ENCODE peak calls at places on chromosomes 4 and X, in five cellular contexts. T is IMR-90, P is astrocyte, X is GM23338, O is astrocyte of the spinal cord. U is an unnamed sample.

GRCh38 chr4:84482564-84483563 is 16.2 kb downstream of the NKX6-1 start:
- DNase-seq in X (peak; percentile 94), T (no peak), P (no peak), O (no peak), U (no peak)

GRCh38 chr4:80322716-80323115 is 12.8 kb upstream of the CFAP299 start:
- DNase-seq in P (peak; percentile 47), T (peak; percentile 68), O (peak; percentile 59), X (no peak), U (no peak)

GRCh38 chr4:56245547-56246229 is 141.6 kb downstream of the AASDH start:
- DNase-seq in X (peak; percentile 34), O (peak; percentile 5), T (no peak), P (peak; percentile 29), U (no peak)

GRCh38 chr4:26671111-26671510 is 87.2 kb downstream of the TBC1D19 start:
- DNase-seq in P (no peak), O (no peak), X (peak; percentile 22), T (no peak), U (no peak)

GRCh38 chrX:34521563-34521962 is 135.5 kb downstream of the TMEM47 start:
- DNase-seq in X (peak; percentile 52), P (no peak), T (peak; percentile 2), O (peak; percentile 1), U (no peak)

GRCh38 chrX:47499291-47499690 is 16.3 kb upstream of the ZNF41 start:
- DNase-seq in X (no peak), T (no peak), P (no peak), O (no peak), U (no peak)

GRCh38 chr4:188728359-188728758 is 589.1 kb downstream of the TRIML1 start:
- DNase-seq in P (no peak), T (peak; percentile 27), O (no peak), X (no peak), U (no peak)

GRCh38 chr4:39814403-39815185 is 116.7 kb downstream of the UBE2K start:
- DNase-seq in O (peak; percentile 17), P (peak; percentile 16), T (peak; percentile 25), X (no peak), U (no peak)

GRCh38 chrX:45771560-45772340 is 571.1 kb upstream of the DIPK2B start:
- DNase-seq in O (peak; percentile 77), P (peak; percentile 64), X (no peak), T (peak; percentile 80), U (no peak)

GRCh38 chrX:79081895-79082512 is 62.5 kb upstream of the GPR174 start:
- DNase-seq in X (peak; percentile 36), T (peak; percentile 4), O (peak; percentile 28), P (no peak), U (no peak)

GRCh38 chr4:187019896-187020295 is 296.2 kb upstream of the FAT1 start:
- DNase-seq in P (no peak), O (peak; percentile 24), T (no peak), X (peak; percentile 51), U (no peak)

GRCh38 chrX:1561164-1561563 is 24.2 kb upstream of the P2RY8 start:
- DNase-seq in O (no peak), P (no peak), T (no peak), X (no peak), U (no peak)

GRCh38 chrX:29935455-29935854 is 279.9 kb upstream of the MAGEB2 start:
- DNase-seq in T (no peak), X (peak; percentile 36), O (no peak), P (no peak), U (no peak)

GRCh38 chr4:124980276-124980752 is 267.8 kb upstream of the ANKRD50 start:
- DNase-seq in O (peak; percentile 16), P (peak; percentile 90), T (peak; percentile 74), X (no peak), U (no peak)

GRCh38 chr4:4866124-4866832 is 6.8 kb downstream of the MSX1 start:
- DNase-seq in T (no peak), X (peak; percentile 57), P (no peak), O (peak; percentile 27), U (no peak)

GRCh38 chr4:9952415-9952950 is 68.8 kb downstream of the SLC2A9 start:
- DNase-seq in O (no peak), P (no peak), T (no peak), X (peak; percentile 39), U (no peak)

GRCh38 chr4:56976283-56976877 is 1.0 kb downstream of the NOA1 start:
- DNase-seq in X (peak; percentile 26), T (no peak), P (no peak), O (no peak), U (no peak)

GRCh38 chrX:100673397-100673953 is 29.5 kb downstream of the SRPX2 start:
- DNase-seq in P (peak; percentile 77), T (peak; percentile 91), O (peak; percentile 73), X (no peak), U (no peak)

GRCh38 chrX:55210931-55211677 is 9.0 kb upstream of the PAGE5 start:
- DNase-seq in X (no peak), P (no peak), O (no peak), T (no peak), U (no peak)

GRCh38 chrX:109472939-109473713 is 8.8 kb downstream of the GUCY2F start:
- DNase-seq in O (peak; percentile 77), P (peak; percentile 49), T (peak; percentile 31), X (peak; percentile 78), U (no peak)

GRCh38 chr4:102477657-102478056 is 23.5 kb upstream of the NFKB1 start:
- DNase-seq in O (no peak), X (no peak), P (no peak), T (peak; percentile 52), U (no peak)

GRCh38 chr4:38111024-38111423 is 150.8 kb downstream of the PTTG2 start:
- DNase-seq in T (no peak), P (no peak), X (no peak), O (no peak), U (no peak)

GRCh38 chrX:125532411-125533089 is 212.9 kb downstream of the TEX13C start:
- DNase-seq in T (no peak), O (no peak), P (no peak), X (no peak), U (no peak)

GRCh38 chr4:105620640-105621323 is 68.4 kb downstream of the ARHGEF38 start:
- DNase-seq in P (peak; percentile 92), O (peak; percentile 88), X (no peak), T (peak; percentile 57), U (no peak)

GRCh38 chr4:138248058-138248457 is 5.9 kb upstream of the SLC7A11 start:
- DNase-seq in P (no peak), O (no peak), X (no peak), T (no peak), U (no peak)

GRCh38 chr4:142512161-142512560 is 333.9 kb downstream of the INPP4B start:
- DNase-seq in X (no peak), T (peak; percentile 51), O (no peak), P (peak; percentile 9), U (no peak)

GRCh38 chrX:136162827-136163427 is 15.6 kb downstream of the FHL1 start:
- DNase-seq in O (peak; percentile 50), P (no peak), X (peak; percentile 71), T (peak; percentile 43), U (no peak)

GRCh38 chrX:136163694-136164093 is 16.4 kb downstream of the FHL1 start:
- DNase-seq in T (no peak), P (peak; percentile 62), O (no peak), X (no peak), U (no peak)

GRCh38 chrX:136168929-136169735 is 21.8 kb downstream of the FHL1 start:
- DNase-seq in T (peak; percentile 97), X (peak; percentile 85), O (peak; percentile 92), P (peak; percentile 90), U (no peak)

GRCh38 chrX:136170109-136170800 is 22.9 kb downstream of the FHL1 start:
- DNase-seq in P (peak; percentile 23), T (peak; percentile 50), X (no peak), O (peak; percentile 53), U (no peak)

GRCh38 chrX:136166221-136166855 is 19.0 kb downstream of the FHL1 start:
- DNase-seq in X (peak; percentile 30), O (peak; percentile 40), T (peak; percentile 55), P (peak; percentile 12), U (no peak)
- TF ChIP-seq CTCF in X (peak; percentile 52), O (peak; percentile 42), T (peak; percentile 57), P (no peak), U (no peak)

GRCh38 chrX:137052641-137053235 is 18.9 kb upstream of the GPR101 start:
- DNase-seq in O (no peak), P (no peak), T (no peak), X (peak; percentile 15), U (no peak)
- TF ChIP-seq CTCF in O (no peak), P (no peak), T (no peak), X (no peak), U (peak; percentile 3)

GRCh38 chr4:122205687-122206086 is 53.6 kb downstream of the BLTP1 start:
- DNase-seq in X (no peak), O (no peak), T (no peak), P (no peak), U (no peak)
- TF ChIP-seq CTCF in X (no peak), O (no peak), T (no peak), P (no peak), U (no peak)

DNA sequence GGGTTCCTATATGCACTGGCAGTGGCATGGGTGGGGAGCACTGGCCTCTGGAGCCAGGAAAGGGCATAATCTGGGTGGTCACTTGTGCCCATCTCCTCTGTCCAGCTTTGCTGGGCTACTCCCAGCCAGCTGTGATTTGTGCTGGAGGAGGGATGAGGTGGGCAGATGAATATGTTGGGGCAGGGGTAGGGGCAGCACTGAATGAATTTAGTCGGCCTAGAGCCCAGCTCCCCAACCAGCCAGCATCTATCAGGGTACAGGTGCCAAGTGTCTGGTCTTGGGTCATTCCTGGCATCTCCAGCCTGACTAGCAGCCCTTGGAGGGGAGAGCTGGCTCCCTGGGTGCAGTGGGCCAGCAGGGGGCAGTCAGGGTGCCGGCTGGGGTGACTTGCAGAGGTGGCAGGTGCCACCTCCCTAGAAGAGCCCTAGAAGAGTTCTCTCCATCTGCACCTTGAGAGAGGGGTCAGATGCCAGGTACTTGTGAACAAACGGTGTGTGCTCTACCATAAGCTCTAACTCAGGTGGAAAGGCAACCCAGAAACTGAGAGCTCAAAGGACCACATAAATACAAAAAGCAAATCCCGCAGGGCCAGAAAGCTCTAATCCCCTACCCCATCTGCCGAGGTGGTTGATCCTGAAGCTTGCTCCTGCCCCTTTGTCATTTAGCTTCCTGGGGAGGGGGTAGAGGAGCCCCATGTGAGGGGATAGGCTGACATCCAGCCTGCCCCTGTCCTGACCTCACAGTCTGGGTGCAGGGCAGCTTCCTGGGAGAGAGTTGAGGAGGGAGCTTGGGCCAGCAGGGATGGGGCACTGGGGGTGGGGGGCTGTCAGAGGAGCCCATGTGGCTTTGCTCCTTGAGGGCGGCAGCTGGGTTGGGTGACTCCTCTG is 2.2 kb downstream of the SORCS2 start:
- DNase-seq in T (no peak), O (no peak), X (no peak), P (no peak), U (no peak)
- TF ChIP-seq CTCF in T (peak; percentile 54), O (peak; percentile 65), X (peak; percentile 61), P (peak; percentile 35), U (no peak)

GRCh38 chr4:42280327-42281095 is 116.8 kb upstream of the SHISA3 start:
- DNase-seq in P (no peak), T (peak; percentile 21), O (no peak), X (peak; percentile 75), U (no peak)
- TF ChIP-seq CTCF in P (peak; percentile 61), T (peak; percentile 56), O (peak; percentile 73), X (peak; percentile 71), U (peak; percentile 72)

U was measured in CD14-positive monocyte.